ENCODE peak calls at places on chromosomes 5 and 9, in ten cellular contexts. C is H7; S is HTR-8/SVneo; V is Peyer's patch; Y is GM23248; R is CD8-positive, alpha-beta T cell; Q is activated naive CD4-positive, alpha-beta T cell treated with anti-CD3 and anti-CD28 coated beads, Interleukin-2, amount 10 ng/mL, durations not matched to agents 7 days and 5 days; O is activated T-cell treated with anti-CD3 and anti-CD28 coated beads for 24 hours; G is AG08396; F is DMS 273 treated with DMSO at 0.1 percent for 48 hours. Z is an unnamed sample.

GRCh38 chr5:76104027-76104426 is 20.8 kb downstream of the SV2C start:
- DNase-seq in C (no peak), S (no peak), V (no peak), Y (peak), R (no peak), Q (peak), O (no peak), G (peak), F (no peak), Z (peak)

GRCh38 chr9:1723616-1724015 is 291.5 kb upstream of the SMARCA2 start:
- DNase-seq in C (no peak), S (no peak), V (no peak), Y (no peak), R (no peak), Q (no peak), O (no peak), G (no peak), F (no peak), Z (no peak)

GRCh38 chr5:158832096-158832495 is 267.6 kb downstream of the EBF1 start:
- DNase-seq in C (no peak), S (no peak), V (no peak), Y (peak), R (no peak), Q (no peak), O (no peak), G (no peak), F (no peak), Z (no peak)

GRCh38 chr9:6443661-6444060 is 30.7 kb downstream of the UHRF2 start:
- DNase-seq in C (no peak), S (no peak), V (no peak), Y (no peak), R (no peak), Q (no peak), O (no peak), G (no peak), F (no peak), Z (no peak)

GRCh38 chr9:13027834-13028233 is 251.7 kb downstream of the MPDZ start:
- DNase-seq in C (no peak), S (no peak), V (no peak), Y (no peak), R (no peak), Q (no peak), O (no peak), G (no peak), F (no peak), Z (no peak)

GRCh38 chr9:133404440-133405002 is 13.3 kb downstream of the REXO4 start:
- DNase-seq in C (peak), S (no peak), V (peak), Y (no peak), R (no peak), Q (no peak), O (no peak), G (no peak), F (no peak), Z (no peak)

GRCh38 chr9:7910426-7911015 is 110.9 kb upstream of the DMAC1 start:
- DNase-seq in C (no peak), S (no peak), V (no peak), Y (no peak), R (no peak), Q (no peak), O (no peak), G (no peak), F (no peak), Z (no peak)

GRCh38 chr5:72183231-72183630 is 76.0 kb downstream of the MAP1B start:
- DNase-seq in C (peak), S (no peak), V (no peak), Y (no peak), R (no peak), Q (no peak), O (no peak), G (no peak), F (no peak), Z (no peak)

GRCh38 chr5:112586596-112587062 is 151.1 kb upstream of the APC start:
- DNase-seq in C (no peak), S (no peak), V (no peak), Y (no peak), R (no peak), Q (no peak), O (no peak), G (no peak), F (no peak), Z (no peak)

GRCh38 chr9:133874061-133874638 is 118.0 kb downstream of the VAV2 start:
- DNase-seq in C (no peak), S (peak), V (no peak), Y (peak), R (no peak), Q (no peak), O (no peak), G (peak), F (no peak), Z (peak)

GRCh38 chr5:122984425-122984824 is 52.1 kb downstream of the PPIC start:
- DNase-seq in C (no peak), S (no peak), V (no peak), Y (no peak), R (no peak), Q (no peak), O (no peak), G (no peak), F (no peak), Z (no peak)

GRCh38 chr9:76441551-76442322 is 17.2 kb upstream of the GCNT1 start:
- DNase-seq in C (no peak), S (no peak), V (no peak), Y (peak), R (no peak), Q (no peak), O (peak), G (peak), F (no peak), Z (peak)

GRCh38 chr9:2621678-2622360 is at the start of gene VLDLR:
- DNase-seq in C (peak), S (peak), V (peak), Y (peak), R (no peak), Q (peak), O (no peak), G (peak), F (no peak), Z (peak)

GRCh38 chr9:70073193-70073592 is 29.5 kb downstream of the MAMDC2 start:
- DNase-seq in C (no peak), S (no peak), V (no peak), Y (no peak), R (no peak), Q (no peak), O (no peak), G (no peak), F (no peak), Z (no peak)

GRCh38 chr5:27494845-27495244 is 456.5 kb upstream of the CDH9 start:
- DNase-seq in C (no peak), S (peak), V (no peak), Y (no peak), R (no peak), Q (no peak), O (no peak), G (no peak), F (no peak), Z (no peak)

GRCh38 chr9:96487949-96488348 is 38.0 kb downstream of the HABP4 start:
- DNase-seq in C (peak), S (no peak), V (no peak), Y (peak), R (no peak), Q (no peak), O (no peak), G (no peak), F (no peak), Z (no peak)

GRCh38 chr5:38023799-38024198 is 184.0 kb upstream of the GDNF start:
- DNase-seq in C (no peak), S (peak), V (no peak), Y (peak), R (no peak), Q (no peak), O (no peak), G (no peak), F (no peak), Z (no peak)

GRCh38 chr5:145697251-145698016 is 137.7 kb downstream of the PRELID2 start:
- DNase-seq in C (peak), S (peak), V (no peak), Y (peak), R (no peak), Q (peak), O (no peak), G (peak), F (peak), Z (no peak)

GRCh38 chr5:132491368-132492364 is 1.1 kb upstream of the IRF1 start:
- DNase-seq in C (peak), S (no peak), V (peak), Y (no peak), R (no peak), Q (peak), O (no peak), G (no peak), F (no peak), Z (no peak)

Z was measured in Caki2.